ENCODE peak calls at places on chromosomes 1 and 21, in six cellular contexts. One of them, this sample, is unnamed.

GRCh38 chr1:192284927-192285326 is 31.9 kb upstream of the RGS21 start:
- DNase-seq in effector memory CD4-positive, alpha-beta T cell: no peak
- DNase-seq in activated T-cell treated with anti-CD3 and anti-CD28 coated beads, Interleukin-2, amount 50 U/mL, for 72 hours: no peak
- DNase-seq in occipital lobe: no peak
- DNase-seq in nephron progenitor cell: no peak
- DNase-seq in cardiac muscle cell: no peak
- DNase-seq in this sample: no peak

GRCh38 chr1:159005676-159006075 is 4.0 kb upstream of the IFI16 start:
- DNase-seq in activated T-cell treated with anti-CD3 and anti-CD28 coated beads, Interleukin-2, amount 50 U/mL, for 72 hours: no peak
- DNase-seq in cardiac muscle cell: peak; percentile 2
- DNase-seq in nephron progenitor cell: peak; percentile 38
- DNase-seq in occipital lobe: no peak
- DNase-seq in effector memory CD4-positive, alpha-beta T cell: no peak
- DNase-seq in this sample: no peak

GRCh38 chr1:230509281-230509977 is 83.3 kb upstream of the PGBD5 start:
- DNase-seq in activated T-cell treated with anti-CD3 and anti-CD28 coated beads, Interleukin-2, amount 50 U/mL, for 72 hours: peak; percentile 3
- DNase-seq in cardiac muscle cell: no peak
- DNase-seq in occipital lobe: no peak
- DNase-seq in nephron progenitor cell: no peak
- DNase-seq in effector memory CD4-positive, alpha-beta T cell: no peak
- DNase-seq in this sample: no peak

GRCh38 chr1:174809755-174810280 is 189.9 kb upstream of the CACYBP start:
- DNase-seq in activated T-cell treated with anti-CD3 and anti-CD28 coated beads, Interleukin-2, amount 50 U/mL, for 72 hours: no peak
- DNase-seq in occipital lobe: no peak
- DNase-seq in cardiac muscle cell: no peak
- DNase-seq in effector memory CD4-positive, alpha-beta T cell: no peak
- DNase-seq in nephron progenitor cell: no peak
- DNase-seq in this sample: no peak

GRCh38 chr21:27582946-27583270 is 616.0 kb upstream of the ADAMTS5 start:
- DNase-seq in occipital lobe: no peak
- DNase-seq in effector memory CD4-positive, alpha-beta T cell: no peak
- DNase-seq in nephron progenitor cell: no peak
- DNase-seq in cardiac muscle cell: no peak
- DNase-seq in activated T-cell treated with anti-CD3 and anti-CD28 coated beads, Interleukin-2, amount 50 U/mL, for 72 hours: no peak
- DNase-seq in this sample: no peak

GRCh38 chr1:39795651-39796050 is 7.0 kb upstream of the BMP8B start:
- DNase-seq in activated T-cell treated with anti-CD3 and anti-CD28 coated beads, Interleukin-2, amount 50 U/mL, for 72 hours: no peak
- DNase-seq in cardiac muscle cell: no peak
- DNase-seq in occipital lobe: no peak
- DNase-seq in nephron progenitor cell: no peak
- DNase-seq in effector memory CD4-positive, alpha-beta T cell: no peak
- DNase-seq in this sample: no peak

GRCh38 chr1:80047791-80048190 is 1041.3 kb upstream of the ADGRL4 start:
- DNase-seq in occipital lobe: no peak
- DNase-seq in cardiac muscle cell: no peak
- DNase-seq in effector memory CD4-positive, alpha-beta T cell: no peak
- DNase-seq in nephron progenitor cell: no peak
- DNase-seq in activated T-cell treated with anti-CD3 and anti-CD28 coated beads, Interleukin-2, amount 50 U/mL, for 72 hours: no peak
- DNase-seq in this sample: no peak

GRCh38 chr1:211327341-211327921 is 798 bp downstream of the TRAF5 start:
- DNase-seq in occipital lobe: no peak
- DNase-seq in nephron progenitor cell: no peak
- DNase-seq in cardiac muscle cell: peak; percentile 20
- DNase-seq in effector memory CD4-positive, alpha-beta T cell: no peak
- DNase-seq in activated T-cell treated with anti-CD3 and anti-CD28 coated beads, Interleukin-2, amount 50 U/mL, for 72 hours: peak; percentile 36
- DNase-seq in this sample: peak; percentile 41

GRCh38 chr21:31180256-31181088 is 142.2 kb upstream of the KRTAP19-8 start:
- DNase-seq in activated T-cell treated with anti-CD3 and anti-CD28 coated beads, Interleukin-2, amount 50 U/mL, for 72 hours: no peak
- DNase-seq in cardiac muscle cell: peak; percentile 56
- DNase-seq in nephron progenitor cell: no peak
- DNase-seq in effector memory CD4-positive, alpha-beta T cell: no peak
- DNase-seq in occipital lobe: no peak
- DNase-seq in this sample: no peak

GRCh38 chr1:115437146-115437639 is 99.1 kb upstream of the NGF start:
- DNase-seq in activated T-cell treated with anti-CD3 and anti-CD28 coated beads, Interleukin-2, amount 50 U/mL, for 72 hours: no peak
- DNase-seq in occipital lobe: no peak
- DNase-seq in effector memory CD4-positive, alpha-beta T cell: no peak
- DNase-seq in nephron progenitor cell: no peak
- DNase-seq in cardiac muscle cell: no peak
- DNase-seq in this sample: no peak

GRCh38 chr1:235326719-235327558 is 1.0 kb downstream of the ARID4B start:
- DNase-seq in occipital lobe: no peak
- DNase-seq in nephron progenitor cell: peak; percentile 49
- DNase-seq in activated T-cell treated with anti-CD3 and anti-CD28 coated beads, Interleukin-2, amount 50 U/mL, for 72 hours: peak; percentile 76
- DNase-seq in cardiac muscle cell: peak; percentile 72
- DNase-seq in effector memory CD4-positive, alpha-beta T cell: peak; percentile 61
- DNase-seq in this sample: peak; percentile 67

GRCh38 chr1:78009836-78010235 is 5.1 kb downstream of the DNAJB4 start:
- DNase-seq in cardiac muscle cell: no peak
- DNase-seq in nephron progenitor cell: no peak
- DNase-seq in effector memory CD4-positive, alpha-beta T cell: no peak
- DNase-seq in occipital lobe: no peak
- DNase-seq in activated T-cell treated with anti-CD3 and anti-CD28 coated beads, Interleukin-2, amount 50 U/mL, for 72 hours: no peak
- DNase-seq in this sample: no peak

GRCh38 chr21:28982637-28983036 is 10.0 kb downstream of the LTN1 start:
- DNase-seq in cardiac muscle cell: no peak
- DNase-seq in effector memory CD4-positive, alpha-beta T cell: no peak
- DNase-seq in activated T-cell treated with anti-CD3 and anti-CD28 coated beads, Interleukin-2, amount 50 U/mL, for 72 hours: no peak
- DNase-seq in nephron progenitor cell: no peak
- DNase-seq in occipital lobe: no peak
- DNase-seq in this sample: no peak

GRCh38 chr1:118119111-118119510 is 65.9 kb downstream of the SPAG17 start:
- DNase-seq in cardiac muscle cell: no peak
- DNase-seq in occipital lobe: no peak
- DNase-seq in nephron progenitor cell: no peak
- DNase-seq in activated T-cell treated with anti-CD3 and anti-CD28 coated beads, Interleukin-2, amount 50 U/mL, for 72 hours: no peak
- DNase-seq in effector memory CD4-positive, alpha-beta T cell: no peak
- DNase-seq in this sample: no peak

GRCh38 chr1:222627232-222627631 is 9.3 kb downstream of the MIA3 start:
- DNase-seq in nephron progenitor cell: no peak
- DNase-seq in occipital lobe: no peak
- DNase-seq in cardiac muscle cell: no peak
- DNase-seq in activated T-cell treated with anti-CD3 and anti-CD28 coated beads, Interleukin-2, amount 50 U/mL, for 72 hours: no peak
- DNase-seq in effector memory CD4-positive, alpha-beta T cell: no peak
- DNase-seq in this sample: no peak

GRCh38 chr1:91847851-91848250 is 38.1 kb downstream of the TGFBR3 start:
- DNase-seq in activated T-cell treated with anti-CD3 and anti-CD28 coated beads, Interleukin-2, amount 50 U/mL, for 72 hours: no peak
- DNase-seq in nephron progenitor cell: no peak
- DNase-seq in cardiac muscle cell: no peak
- DNase-seq in effector memory CD4-positive, alpha-beta T cell: no peak
- DNase-seq in occipital lobe: no peak
- DNase-seq in this sample: no peak

GRCh38 chr1:81681570-81681969 is 119.2 kb upstream of the ADGRL2 start:
- DNase-seq in nephron progenitor cell: no peak
- DNase-seq in activated T-cell treated with anti-CD3 and anti-CD28 coated beads, Interleukin-2, amount 50 U/mL, for 72 hours: no peak
- DNase-seq in cardiac muscle cell: no peak
- DNase-seq in effector memory CD4-positive, alpha-beta T cell: no peak
- DNase-seq in occipital lobe: no peak
- DNase-seq in this sample: no peak

GRCh38 chr1:53525595-53525994 is 66.4 kb downstream of the DMRTB1 start:
- DNase-seq in nephron progenitor cell: peak; percentile 33
- DNase-seq in occipital lobe: no peak
- DNase-seq in activated T-cell treated with anti-CD3 and anti-CD28 coated beads, Interleukin-2, amount 50 U/mL, for 72 hours: no peak
- DNase-seq in effector memory CD4-positive, alpha-beta T cell: no peak
- DNase-seq in cardiac muscle cell: no peak
- DNase-seq in this sample: no peak

GRCh38 chr1:170114916-170115315 is 30.8 kb upstream of the NTMT2 start:
- DNase-seq in occipital lobe: no peak
- DNase-seq in cardiac muscle cell: peak; percentile 70
- DNase-seq in effector memory CD4-positive, alpha-beta T cell: no peak
- DNase-seq in nephron progenitor cell: peak; percentile 14
- DNase-seq in activated T-cell treated with anti-CD3 and anti-CD28 coated beads, Interleukin-2, amount 50 U/mL, for 72 hours: no peak
- DNase-seq in this sample: no peak

GRCh38 chr21:41234574-41234973 is 66.6 kb downstream of the BACE2 start:
- DNase-seq in nephron progenitor cell: no peak
- DNase-seq in cardiac muscle cell: no peak
- DNase-seq in effector memory CD4-positive, alpha-beta T cell: no peak
- DNase-seq in occipital lobe: no peak
- DNase-seq in activated T-cell treated with anti-CD3 and anti-CD28 coated beads, Interleukin-2, amount 50 U/mL, for 72 hours: no peak
- DNase-seq in this sample: no peak

GRCh38 chr1:183585038-183585437 is 5.2 kb downstream of the NCF2 start:
- DNase-seq in occipital lobe: no peak
- DNase-seq in cardiac muscle cell: no peak
- DNase-seq in nephron progenitor cell: no peak
- DNase-seq in activated T-cell treated with anti-CD3 and anti-CD28 coated beads, Interleukin-2, amount 50 U/mL, for 72 hours: no peak
- DNase-seq in effector memory CD4-positive, alpha-beta T cell: no peak
- DNase-seq in this sample: no peak

GRCh38 chr1:187817782-187818181 is 989.0 kb downstream of the PLA2G4A start:
- DNase-seq in effector memory CD4-positive, alpha-beta T cell: no peak
- DNase-seq in nephron progenitor cell: no peak
- DNase-seq in occipital lobe: no peak
- DNase-seq in activated T-cell treated with anti-CD3 and anti-CD28 coated beads, Interleukin-2, amount 50 U/mL, for 72 hours: no peak
- DNase-seq in cardiac muscle cell: no peak
- DNase-seq in this sample: no peak

GRCh38 chr1:20087668-20088067 is 17.7 kb downstream of the PLA2G5 start:
- DNase-seq in cardiac muscle cell: no peak
- DNase-seq in activated T-cell treated with anti-CD3 and anti-CD28 coated beads, Interleukin-2, amount 50 U/mL, for 72 hours: no peak
- DNase-seq in effector memory CD4-positive, alpha-beta T cell: no peak
- DNase-seq in occipital lobe: no peak
- DNase-seq in nephron progenitor cell: no peak
- DNase-seq in this sample: no peak

GRCh38 chr1:64469977-64470669 is at the start of gene CACHD1:
- DNase-seq in activated T-cell treated with anti-CD3 and anti-CD28 coated beads, Interleukin-2, amount 50 U/mL, for 72 hours: peak; percentile 66
- DNase-seq in cardiac muscle cell: peak; percentile 88
- DNase-seq in effector memory CD4-positive, alpha-beta T cell: no peak
- DNase-seq in nephron progenitor cell: peak; percentile 88
- DNase-seq in occipital lobe: peak; percentile 61
- DNase-seq in this sample: peak; percentile 20

GRCh38 chr1:13951793-13952751 is 252.1 kb downstream of the PRDM2 start:
- DNase-seq in effector memory CD4-positive, alpha-beta T cell: no peak
- DNase-seq in nephron progenitor cell: no peak
- DNase-seq in occipital lobe: no peak
- DNase-seq in activated T-cell treated with anti-CD3 and anti-CD28 coated beads, Interleukin-2, amount 50 U/mL, for 72 hours: no peak
- DNase-seq in cardiac muscle cell: no peak
- DNase-seq in this sample: no peak

GRCh38 chr21:46411691-46412090 is 47.0 kb upstream of the DIP2A start:
- DNase-seq in effector memory CD4-positive, alpha-beta T cell: no peak
- DNase-seq in occipital lobe: no peak
- DNase-seq in cardiac muscle cell: no peak
- DNase-seq in nephron progenitor cell: no peak
- DNase-seq in activated T-cell treated with anti-CD3 and anti-CD28 coated beads, Interleukin-2, amount 50 U/mL, for 72 hours: no peak
- DNase-seq in this sample: no peak

GRCh38 chr21:45612096-45613019 is 31.2 kb upstream of the PCBP3 start:
- DNase-seq in cardiac muscle cell: no peak
- DNase-seq in occipital lobe: no peak
- DNase-seq in effector memory CD4-positive, alpha-beta T cell: no peak
- DNase-seq in activated T-cell treated with anti-CD3 and anti-CD28 coated beads, Interleukin-2, amount 50 U/mL, for 72 hours: no peak
- DNase-seq in nephron progenitor cell: no peak
- DNase-seq in this sample: no peak

GRCh38 chr21:25709684-25710265 is 24.9 kb downstream of the ATP5PF start:
- DNase-seq in occipital lobe: no peak
- DNase-seq in effector memory CD4-positive, alpha-beta T cell: no peak
- DNase-seq in cardiac muscle cell: no peak
- DNase-seq in nephron progenitor cell: no peak
- DNase-seq in activated T-cell treated with anti-CD3 and anti-CD28 coated beads, Interleukin-2, amount 50 U/mL, for 72 hours: no peak
- DNase-seq in this sample: no peak

GRCh38 chr1:232904566-232904965 is 45.8 kb upstream of the NTPCR start:
- DNase-seq in effector memory CD4-positive, alpha-beta T cell: no peak
- DNase-seq in nephron progenitor cell: no peak
- DNase-seq in occipital lobe: no peak
- DNase-seq in cardiac muscle cell: no peak
- DNase-seq in activated T-cell treated with anti-CD3 and anti-CD28 coated beads, Interleukin-2, amount 50 U/mL, for 72 hours: peak; percentile 17
- DNase-seq in this sample: no peak

GRCh38 chr1:32816676-32817158 is 441 bp downstream of the YARS1 start:
- DNase-seq in nephron progenitor cell: no peak
- DNase-seq in occipital lobe: no peak
- DNase-seq in activated T-cell treated with anti-CD3 and anti-CD28 coated beads, Interleukin-2, amount 50 U/mL, for 72 hours: no peak
- DNase-seq in cardiac muscle cell: peak; percentile 45
- DNase-seq in effector memory CD4-positive, alpha-beta T cell: no peak
- DNase-seq in this sample: peak; percentile 18

GRCh38 chr1:224198572-224198971 is 15.5 kb downstream of the DEGS1 start:
- DNase-seq in effector memory CD4-positive, alpha-beta T cell: no peak
- DNase-seq in cardiac muscle cell: no peak
- DNase-seq in occipital lobe: no peak
- DNase-seq in nephron progenitor cell: no peak
- DNase-seq in activated T-cell treated with anti-CD3 and anti-CD28 coated beads, Interleukin-2, amount 50 U/mL, for 72 hours: no peak
- DNase-seq in this sample: no peak

GRCh38 chr1:7489586-7489985 is 281.5 kb upstream of the VAMP3 start:
- DNase-seq in occipital lobe: no peak
- DNase-seq in nephron progenitor cell: no peak
- DNase-seq in cardiac muscle cell: no peak
- DNase-seq in activated T-cell treated with anti-CD3 and anti-CD28 coated beads, Interleukin-2, amount 50 U/mL, for 72 hours: no peak
- DNase-seq in effector memory CD4-positive, alpha-beta T cell: no peak
- DNase-seq in this sample: no peak

GRCh38 chr1:17802945-17803344 is 47.8 kb downstream of the ACTL8 start:
- DNase-seq in nephron progenitor cell: no peak
- DNase-seq in occipital lobe: no peak
- DNase-seq in activated T-cell treated with anti-CD3 and anti-CD28 coated beads, Interleukin-2, amount 50 U/mL, for 72 hours: no peak
- DNase-seq in effector memory CD4-positive, alpha-beta T cell: no peak
- DNase-seq in cardiac muscle cell: no peak
- DNase-seq in this sample: no peak

GRCh38 chr1:62064831-62065230 is 129.8 kb upstream of the L1TD1 start:
- DNase-seq in occipital lobe: no peak
- DNase-seq in effector memory CD4-positive, alpha-beta T cell: no peak
- DNase-seq in cardiac muscle cell: no peak
- DNase-seq in activated T-cell treated with anti-CD3 and anti-CD28 coated beads, Interleukin-2, amount 50 U/mL, for 72 hours: no peak
- DNase-seq in nephron progenitor cell: no peak
- DNase-seq in this sample: no peak

GRCh38 chr1:54547601-54548388 is at the start of gene ACOT11:
- DNase-seq in nephron progenitor cell: peak; percentile 46
- DNase-seq in occipital lobe: peak; percentile 74
- DNase-seq in effector memory CD4-positive, alpha-beta T cell: no peak
- DNase-seq in activated T-cell treated with anti-CD3 and anti-CD28 coated beads, Interleukin-2, amount 50 U/mL, for 72 hours: no peak
- DNase-seq in cardiac muscle cell: peak; percentile 91
- DNase-seq in this sample: no peak

GRCh38 chr1:236018885-236019453 is 45.9 kb downstream of the NID1 start:
- DNase-seq in activated T-cell treated with anti-CD3 and anti-CD28 coated beads, Interleukin-2, amount 50 U/mL, for 72 hours: no peak
- DNase-seq in occipital lobe: no peak
- DNase-seq in nephron progenitor cell: no peak
- DNase-seq in effector memory CD4-positive, alpha-beta T cell: no peak
- DNase-seq in cardiac muscle cell: no peak
- DNase-seq in this sample: no peak